ENCODE peak calls at places on chromosome 6, in nine cellular contexts. F is Peyer's patch, J is K562, E is transverse colon, S is spleen, K is body of pancreas, O is breast epithelium, L is right atrium auricular region, W is tibial artery. V is an unnamed sample. For H3K36me3, the result is how much of the 10 kb centered on the place peaks cover.

GRCh38 chr6:51515052-51515402 is 572.4 kb downstream of the PKHD1 start:
- DNase-seq in K (no peak), E (no peak), J (no peak), F (no peak), W (no peak), L (no peak), S (no peak), O (no peak), V (no peak)

GRCh38 chr6:145244712-145245111 is 490.6 kb downstream of the EPM2A start:
- DNase-seq in L (no peak), W (no peak), S (no peak), K (no peak), J (no peak), F (no peak), E (no peak), O (no peak), V (no peak)

GRCh38 chr6:136230219-136230980 is 19.7 kb downstream of the MTFR2 start:
- DNase-seq in J (no peak), S (no peak), F (no peak), W (no peak), O (no peak), K (no peak), L (no peak), E (no peak), V (no peak)

GRCh38 chr6:123201869-123202372 is 205.9 kb downstream of the CLVS2 start:
- DNase-seq in J (no peak), F (peak), E (no peak), O (no peak), L (no peak), K (no peak), S (no peak), W (no peak), V (no peak)

GRCh38 chr6:71414486-71414885 is 125.9 kb downstream of the OGFRL1 start:
- DNase-seq in W (no peak), S (no peak), K (no peak), L (no peak), E (no peak), F (no peak), J (no peak), O (no peak), V (no peak)

GRCh38 chr6:45663181-45664180 is 285.7 kb upstream of the SUPT3H start:
- DNase-seq in W (no peak), K (no peak), S (no peak), L (peak), J (no peak), O (no peak), F (peak), E (peak), V (peak)

GRCh38 chr6:96522469-96523009 is 933 bp downstream of the UFL1 start:
- DNase-seq in E (no peak), O (no peak), W (no peak), L (no peak), S (no peak), F (no peak), J (no peak), K (no peak), V (no peak)

GRCh38 chr6:97666889-97667288 is 383.9 kb upstream of the MMS22L start:
- DNase-seq in L (no peak), J (no peak), W (no peak), O (no peak), E (no peak), S (no peak), K (no peak), F (no peak), V (no peak)

GRCh38 chr6:166999845-167000253 is 652 bp downstream of the CEP43 start:
- DNase-seq in F (no peak), E (peak), J (no peak), O (no peak), W (no peak), K (peak), S (no peak), L (no peak), V (peak)

GRCh38 chr6:124029535-124029934 is 225.9 kb downstream of the NKAIN2 start:
- DNase-seq in W (no peak), F (no peak), O (no peak), S (no peak), E (no peak), K (no peak), L (no peak), J (no peak), V (no peak)

GRCh38 chr6:46243754-46244153 is 73.0 kb upstream of the ENPP5 start:
- DNase-seq in W (no peak), O (no peak), E (no peak), K (peak), S (no peak), L (no peak), J (no peak), F (no peak), V (no peak)

GRCh38 chr6:159085396-159085895 is 40.7 kb upstream of the TAGAP start:
- DNase-seq in J (no peak), S (no peak), L (peak), W (no peak), E (no peak), K (no peak), O (no peak), F (no peak), V (no peak)

GRCh38 chr6:7561153-7561964 is 19.9 kb downstream of the DSP start:
- DNase-seq in L (no peak), J (peak), S (no peak), K (peak), F (peak), W (no peak), E (peak), O (no peak), V (no peak)

GRCh38 chr6:46490425-46491200 is 636 bp downstream of the RCAN2 start:
- DNase-seq in F (peak), S (peak), W (peak), J (peak), L (no peak), O (no peak), E (peak), K (peak), V (peak)

GRCh38 chr6:50539441-50539840 is 173.9 kb upstream of the TFAP2D start:
- DNase-seq in F (no peak), K (no peak), L (no peak), E (no peak), W (no peak), J (no peak), O (no peak), S (no peak), V (no peak)

GRCh38 chr6:40563111-40563510 is 24.1 kb downstream of the LRFN2 start:
- DNase-seq in K (no peak), J (no peak), S (no peak), O (no peak), E (no peak), L (no peak), F (no peak), W (no peak), V (no peak)

GRCh38 chr6:139124887-139125672 is 9.8 kb upstream of the HECA start:
- DNase-seq in F (peak), S (peak), E (peak), J (peak), W (no peak), L (no peak), K (peak), O (no peak), V (peak)

GRCh38 chr6:105596284-105596755 is 193.4 kb upstream of the PREP start:
- DNase-seq in W (no peak), J (no peak), F (no peak), E (no peak), O (no peak), K (peak), S (no peak), L (no peak), V (no peak)

GRCh38 chr6:50992704-50993625 is 174.3 kb downstream of the TFAP2B start:
- DNase-seq in J (no peak), O (no peak), F (no peak), L (no peak), K (no peak), E (no peak), W (no peak), S (no peak), V (no peak)

GRCh38 chr6:157990321-157991066 is 8.8 kb downstream of the SYNJ2 start:
- DNase-seq in L (no peak), S (peak), J (no peak), W (peak), F (no peak), O (no peak), K (no peak), E (no peak), V (no peak)

GRCh38 chr6:121800047-121800446 is 364.6 kb downstream of the GJA1 start:
- DNase-seq in L (no peak), K (no peak), O (no peak), E (no peak), S (no peak), F (no peak), W (no peak), J (no peak), V (no peak)

GRCh38 chr6:20334334-20334733 is 67.3 kb upstream of the E2F3 start:
- DNase-seq in O (no peak), E (no peak), J (peak), K (no peak), F (no peak), S (no peak), L (peak), W (no peak), V (no peak)

GRCh38 chr6:19812512-19813119 is 24.6 kb upstream of the ID4 start:
- DNase-seq in O (no peak), S (no peak), K (peak), W (no peak), E (no peak), L (no peak), J (peak), F (no peak), V (no peak)

GRCh38 chr6:13014551-13015378 is 298.2 kb downstream of the PHACTR1 start:
- DNase-seq in K (peak), O (no peak), S (no peak), J (no peak), L (no peak), F (peak), E (no peak), W (peak), V (no peak)

GRCh38 chr6:141088171-141088570 is 1044.6 kb upstream of the GJE1 start:
- DNase-seq in S (no peak), K (no peak), O (no peak), F (no peak), J (no peak), E (no peak), W (no peak), L (no peak), V (no peak)

GRCh38 chr6:150142657-150143501 is at the start of gene PPP1R14C:
- DNase-seq in F (peak), E (peak), K (peak), L (no peak), W (no peak), O (no peak), S (no peak), J (peak), V (no peak)

GRCh38 chr6:151071295-151071694 is 168.5 kb upstream of the AKAP12 start:
- DNase-seq in F (no peak), E (no peak), L (peak), W (peak), J (no peak), S (no peak), O (no peak), K (peak), V (peak)

GRCh38 chr6:75486850-75487568 is 6.6 kb downstream of the FILIP1 start:
- DNase-seq in K (no peak), L (no peak), W (no peak), F (no peak), E (no peak), S (no peak), J (no peak), O (no peak), V (no peak)

GRCh38 chr6:113971786-113972185 is 838 bp upstream of the HDAC2 start:
- DNase-seq in L (no peak), S (no peak), J (no peak), E (no peak), K (no peak), O (no peak), W (no peak), F (no peak), V (no peak)

DNA sequence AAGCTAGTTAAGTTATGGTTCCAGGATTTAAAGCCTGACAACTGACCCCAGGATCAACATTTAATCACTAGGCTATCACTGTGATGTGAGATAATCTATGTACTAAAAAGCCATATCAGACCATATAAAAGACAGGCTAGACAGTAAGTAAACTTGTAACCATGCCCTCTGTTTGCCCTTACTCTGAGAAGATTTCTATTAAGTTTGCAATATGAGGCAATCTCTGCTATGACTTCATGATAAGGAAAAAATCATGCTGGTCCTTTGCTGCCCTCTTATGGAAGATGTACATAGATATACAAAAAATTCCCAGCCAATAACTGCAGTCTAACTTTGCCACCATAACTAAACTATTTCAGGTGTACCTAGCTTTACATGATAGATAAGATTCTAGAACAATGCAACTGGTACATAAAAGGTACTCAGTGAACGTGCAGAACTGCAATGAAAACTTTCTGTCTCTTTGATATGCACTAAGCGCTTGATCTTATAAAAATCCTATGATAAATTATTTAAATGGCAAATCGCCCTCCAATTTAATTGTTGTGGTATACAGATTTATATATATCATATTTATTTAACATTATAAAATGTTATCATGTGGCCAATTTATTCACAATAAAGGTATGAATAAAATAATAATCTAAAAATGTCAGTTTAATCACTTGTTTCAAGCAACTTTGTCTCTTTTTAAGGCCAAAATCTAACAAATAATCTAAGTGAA is 70.5 kb downstream of the FAM217A start:
- DNase-seq in L (no peak), W (no peak), F (no peak), E (no peak), K (peak), O (no peak), J (peak), S (no peak), V (no peak)
- H3K27ac ChIP-seq in L (no peak), W (peak), F (no peak), E (no peak), K (peak), O (no peak), J (no peak), S (no peak), V (peak)

GRCh38 chr6:161100072-161100471 is 108.5 kb downstream of the MAP3K4 start:
- DNase-seq in O (no peak), E (no peak), L (no peak), F (no peak), J (no peak), S (no peak), W (no peak), K (no peak), V (no peak)

GRCh38 chr6:161094904-161095440 is 103.4 kb downstream of the MAP3K4 start:
- DNase-seq in O (no peak), E (no peak), K (no peak), J (peak), S (no peak), L (no peak), F (no peak), W (no peak), V (no peak)

GRCh38 chr6:161091151-161091550 is 99.6 kb downstream of the MAP3K4 start:
- DNase-seq in E (no peak), F (no peak), L (no peak), K (no peak), W (no peak), O (no peak), J (no peak), S (no peak), V (no peak)

GRCh38 chr6:161091972-161092701 is 100.6 kb downstream of the MAP3K4 start:
- DNase-seq in E (no peak), K (no peak), O (no peak), W (no peak), L (no peak), J (no peak), F (no peak), S (no peak), V (no peak)

GRCh38 chr6:161095916-161096315 is 104.3 kb downstream of the MAP3K4 start:
- DNase-seq in F (no peak), W (no peak), L (no peak), O (no peak), K (no peak), S (no peak), J (no peak), E (no peak), V (no peak)
- H3K36me3 ChIP-seq in F (under half), W (half or more), L (half or more), O (under half), K (under half), S (under half), J (half or more), E (under half), V (under half)

DNA sequence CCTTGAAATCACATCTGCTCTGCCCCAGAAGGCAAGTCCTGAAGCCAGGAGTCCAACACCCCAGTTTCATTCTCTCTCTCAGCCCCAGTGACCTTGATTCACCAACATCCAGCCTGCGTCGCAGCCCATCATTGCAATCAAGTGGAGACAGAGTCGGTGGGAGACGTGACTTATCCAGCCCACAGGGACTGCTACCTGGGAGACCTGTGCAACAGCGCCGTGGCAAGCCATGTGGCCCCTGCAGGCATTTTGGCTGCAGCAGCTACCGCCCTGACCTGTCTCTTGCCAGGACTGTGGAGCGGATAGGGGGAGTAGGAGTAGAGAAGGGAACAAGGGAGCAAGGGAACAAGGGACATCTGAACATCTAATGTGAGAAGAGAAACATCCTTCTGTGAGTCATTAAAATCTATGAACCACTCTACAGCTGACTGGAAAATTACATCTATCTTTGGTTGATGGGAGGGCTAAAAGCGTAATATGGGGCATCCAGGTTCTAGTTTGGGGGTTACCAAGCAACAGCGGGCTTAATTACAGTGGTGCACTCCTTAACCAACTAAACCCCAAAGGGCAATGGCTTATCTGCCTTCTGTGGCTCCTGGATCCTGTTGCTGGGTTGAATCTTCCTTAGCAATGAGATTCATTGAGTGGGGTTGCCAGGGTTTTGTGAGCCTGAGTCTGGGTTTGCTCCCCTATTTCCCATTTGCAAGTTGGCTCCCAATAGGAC is 2.5 kb downstream of the LY6G6D start:
- DNase-seq in S (no peak), O (peak), L (no peak), W (no peak), J (peak), F (no peak), E (no peak), K (peak), V (no peak)
- TF ChIP-seq CTCF in S (no peak), O (no peak), L (no peak), W (no peak), J (peak), F (no peak), E (no peak), K (no peak), V (no peak)

DNA sequence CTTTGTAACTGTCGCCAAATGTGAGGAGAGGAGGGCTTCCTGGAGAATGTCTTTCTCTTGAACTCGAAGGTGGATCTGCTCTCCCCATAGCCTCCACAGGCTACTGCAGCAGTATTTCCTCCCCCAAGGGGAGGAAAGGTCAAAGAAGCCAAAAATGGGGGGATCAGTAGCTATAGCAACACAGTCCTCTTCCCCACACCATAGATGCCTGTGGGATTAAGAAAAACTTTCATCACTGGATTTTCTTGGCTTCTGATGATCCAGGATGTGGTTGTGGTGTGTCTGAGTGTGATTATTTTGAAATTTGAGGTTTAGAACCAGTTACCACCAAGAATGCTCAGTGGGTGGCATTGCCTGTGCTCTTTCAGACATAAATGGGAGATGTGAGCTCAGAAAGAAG is 140.1 kb upstream of the SPACA1 start:
- DNase-seq in O (no peak), F (no peak), S (no peak), J (no peak), L (no peak), K (no peak), W (no peak), E (no peak), V (no peak)
- H3K27ac ChIP-seq in O (no peak), F (no peak), S (no peak), J (no peak), L (no peak), K (no peak), W (no peak), E (no peak), V (no peak)

V was measured in adrenal gland.